ENCODE peak calls at places on chromosomes 5 and 9, in six cellular contexts. L, S, D, G, E and B are unnamed samples.

GRCh38 chr5:52692618-52693017 is 95.1 kb upstream of the ITGA1 start:
- DNase-seq in L (no peak), G (no peak), E (no peak), S (no peak), D (no peak), B (no peak)

GRCh38 chr9:110933350-110934001 is 104.8 kb downstream of the LPAR1 start:
- DNase-seq in S (no peak), E (no peak), D (no peak), L (no peak), G (no peak), B (no peak)

GRCh38 chr5:41610402-41610801 is 100.0 kb upstream of the PLCXD3 start:
- DNase-seq in L (no peak), S (no peak), D (no peak), E (no peak), G (no peak), B (no peak)

GRCh38 chr5:177973066-177973635 is 22.9 kb downstream of the PROP1 start:
- DNase-seq in D (peak; percentile 23), G (no peak), E (no peak), S (no peak), L (no peak), B (no peak)

GRCh38 chr5:155728857-155729683 is 597.9 kb upstream of the SGCD start:
- DNase-seq in G (no peak), S (no peak), L (no peak), E (peak; percentile 3), D (peak; percentile 13), B (no peak)

GRCh38 chr9:116572095-116572748 is 114.9 kb upstream of the TRIM32 start:
- DNase-seq in D (peak; percentile 48), E (peak; percentile 94), L (peak; percentile 82), G (peak; percentile 40), S (peak; percentile 72), B (peak; percentile 87)

GRCh38 chr9:68733021-68733405 is 28.0 kb downstream of the PIP5K1B start:
- DNase-seq in L (no peak), S (no peak), D (no peak), G (no peak), E (no peak), B (no peak)

GRCh38 chr5:109410389-109411174 is 808 bp upstream of the PJA2 start:
- DNase-seq in S (peak; percentile 78), L (peak; percentile 91), E (peak; percentile 86), G (peak; percentile 28), D (peak; percentile 75), B (peak; percentile 86)

GRCh38 chr5:155402927-155403645 is 389.5 kb downstream of the KIF4B start:
- DNase-seq in S (no peak), E (no peak), L (no peak), G (no peak), D (peak; percentile 99), B (no peak)

GRCh38 chr5:149831492-149831891 is 101.4 kb downstream of the PPARGC1B start:
- DNase-seq in L (no peak), D (peak; percentile 79), S (peak; percentile 65), G (no peak), E (no peak), B (no peak)

GRCh38 chr9:130237071-130237470 is 28.5 kb upstream of the HMCN2 start:
- DNase-seq in D (no peak), S (no peak), E (no peak), G (no peak), L (no peak), B (no peak)

GRCh38 chr5:142881727-142882126 is 111.5 kb downstream of the ARHGAP26 start:
- DNase-seq in G (no peak), S (no peak), L (no peak), D (no peak), E (no peak), B (no peak)

GRCh38 chr5:138985256-138985655 is 110.1 kb upstream of the LRRTM2 start:
- DNase-seq in G (no peak), S (no peak), D (no peak), L (no peak), E (no peak), B (no peak)

GRCh38 chr9:124779368-124780059 is 2.6 kb downstream of the OLFML2A start:
- DNase-seq in E (peak; percentile 18), G (no peak), S (peak; percentile 93), L (no peak), D (peak; percentile 90), B (no peak)

GRCh38 chr5:141050622-141051525 is at the start of gene PCDHB1:
- DNase-seq in D (peak; percentile 14), S (no peak), G (no peak), L (no peak), E (peak; percentile 42), B (no peak)

GRCh38 chr5:35230043-35230611 is at the start of gene PRLR:
- DNase-seq in E (peak; percentile 18), D (peak; percentile 23), S (peak; percentile 3), G (no peak), L (peak; percentile 72), B (no peak)

GRCh38 chr9:76373173-76373771 is 21.0 kb downstream of the RFK start:
- DNase-seq in E (no peak), L (peak; percentile 87), S (peak; percentile 35), D (peak; percentile 68), G (no peak), B (no peak)

GRCh38 chr5:137629646-137630045 is 106.2 kb downstream of the KLHL3 start:
- DNase-seq in S (peak; percentile 25), G (no peak), D (peak; percentile 38), L (no peak), E (peak; percentile 76), B (no peak)

GRCh38 chr5:39998518-39998917 is 573.7 kb upstream of the DAB2 start:
- DNase-seq in E (no peak), G (no peak), L (no peak), S (no peak), D (no peak), B (no peak)

GRCh38 chr9:123411636-123412035 is 55.6 kb downstream of the CRB2 start:
- DNase-seq in L (no peak), D (no peak), S (no peak), E (no peak), G (no peak), B (no peak)

GRCh38 chr9:89806371-89807100 is 201.7 kb downstream of the GADD45G start:
- DNase-seq in L (no peak), D (peak; percentile 23), E (no peak), S (peak; percentile 83), G (no peak), B (no peak)

GRCh38 chr5:134406390-134406789 is 5.3 kb downstream of the CDKN2AIPNL start:
- DNase-seq in L (no peak), D (no peak), E (no peak), G (no peak), S (no peak), B (no peak)

GRCh38 chr5:142053434-142054253 is 40.8 kb upstream of the GNPDA1 start:
- DNase-seq in D (peak; percentile 41), E (peak; percentile 13), S (peak; percentile 38), G (no peak), L (no peak), B (no peak)

GRCh38 chr5:124057815-124058231 is 545.8 kb downstream of the CSNK1G3 start:
- DNase-seq in E (no peak), S (no peak), G (no peak), D (no peak), L (no peak), B (no peak)

GRCh38 chr5:92552206-92553160 is 1028.5 kb downstream of the NR2F1-AS1 start:
- DNase-seq in S (peak; percentile 96), G (no peak), E (no peak), L (no peak), D (peak; percentile 93), B (no peak)
- TF ChIP-seq CTCF in S (no peak), G (no peak), E (no peak), L (no peak), D (no peak), B (no peak)

DNA sequence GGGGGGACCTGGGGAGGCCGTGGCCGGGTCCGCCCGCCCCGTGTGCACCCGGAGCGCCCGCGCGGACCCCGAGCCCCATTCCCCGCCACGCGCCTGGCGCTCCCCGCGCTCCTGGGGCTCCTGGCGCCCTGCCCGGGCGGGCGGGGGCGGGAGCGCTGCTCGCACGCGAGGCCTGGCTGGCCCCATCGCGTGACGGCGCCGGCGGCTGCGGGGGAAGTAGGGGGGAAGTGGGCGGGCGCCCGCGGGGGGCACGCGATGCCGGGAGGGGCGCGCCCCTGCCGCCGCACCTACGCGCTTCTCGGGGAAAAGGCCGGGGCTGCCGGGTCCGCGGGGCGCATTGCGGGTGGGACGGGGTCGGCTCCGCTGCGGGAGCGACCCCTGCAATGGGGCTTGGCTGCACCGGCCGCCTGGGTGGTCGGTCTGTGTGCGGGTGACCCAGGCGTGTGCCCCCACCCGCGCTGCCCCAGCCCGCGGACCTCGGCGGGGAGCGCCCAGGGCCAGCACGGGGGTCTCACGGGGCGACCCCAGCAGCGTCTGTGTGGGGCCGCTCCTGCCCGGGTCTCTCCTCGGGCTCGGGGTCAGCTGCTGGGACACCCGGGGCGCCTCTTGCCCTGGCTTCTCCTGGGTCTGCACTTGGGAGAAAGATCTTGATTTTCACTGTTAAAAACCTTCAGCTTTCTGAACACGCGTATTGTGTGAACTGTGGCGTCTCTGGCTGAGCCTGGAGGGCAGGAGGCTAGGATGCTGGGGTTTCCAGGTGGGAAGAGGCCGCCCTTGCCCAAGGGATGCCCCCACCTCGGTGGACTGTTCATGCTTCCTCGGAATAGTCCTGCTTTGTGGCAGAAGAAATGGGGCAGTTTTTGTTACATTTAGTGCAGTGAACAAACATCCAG is 52.4 kb downstream of the AHRR start:
- DNase-seq in D (peak; percentile 20), L (peak; percentile 23), S (no peak), E (peak; percentile 66), G (no peak), B (peak; percentile 40)
- H3K27ac ChIP-seq in D (no peak overlapping the region), L (no peak overlapping the region), S (peak overlapping the region; percentile 87), E (no peak overlapping the region), G (no peak overlapping the region), B (no peak overlapping the region)

DNA sequence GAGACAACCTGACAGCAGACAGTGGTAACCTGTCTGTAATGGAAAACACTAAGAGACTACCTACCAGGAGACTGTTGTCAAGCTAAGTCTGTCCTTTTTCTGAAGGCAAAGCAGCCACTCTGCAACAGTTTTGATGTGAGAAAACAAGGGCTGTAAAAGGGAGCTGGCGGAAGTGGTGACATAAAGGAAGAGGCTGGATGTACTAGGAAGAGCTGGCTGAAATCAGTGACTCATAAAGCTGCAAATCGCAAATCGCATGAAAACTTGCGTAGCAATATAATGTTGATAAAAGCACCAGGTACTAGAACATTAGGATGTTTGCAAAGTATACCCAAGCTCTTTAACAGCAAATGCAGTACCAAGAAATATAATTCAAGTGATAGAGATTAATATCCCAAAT is 1.4 kb downstream of the NSUN2 start:
- DNase-seq in S (no peak), E (no peak), L (no peak), G (no peak), D (no peak), B (no peak)
- H3K4me3 ChIP-seq in S (peak overlapping the region; percentile 71), E (peak overlapping the region; percentile 59), L (peak overlapping the region; percentile 99), G (no peak overlapping the region), D (peak overlapping the region; percentile 91), B (peak overlapping the region; percentile 87)

GRCh38 chr5:133256276-133256675 is 204.5 kb downstream of the HSPA4 start:
- DNase-seq in D (no peak), L (peak; percentile 31), E (no peak), G (no peak), S (no peak), B (no peak)

GRCh38 chr5:133257977-133258376 is 206.2 kb downstream of the HSPA4 start:
- DNase-seq in E (no peak), D (no peak), G (no peak), S (no peak), L (no peak), B (no peak)

GRCh38 chr5:133259199-133259997 is 207.6 kb downstream of the HSPA4 start:
- DNase-seq in D (no peak), G (no peak), E (no peak), S (no peak), L (no peak), B (no peak)

GRCh38 chr5:133261993-133262392 is 210.2 kb downstream of the HSPA4 start:
- DNase-seq in S (no peak), E (peak; percentile 44), L (no peak), D (no peak), G (no peak), B (no peak)

GRCh38 chr5:133260715-133261114 is 208.9 kb downstream of the HSPA4 start:
- DNase-seq in L (no peak), E (no peak), G (no peak), D (no peak), S (no peak), B (no peak)
- TF ChIP-seq CTCF in L (no peak), E (peak; percentile 9), G (no peak), D (no peak), S (peak; percentile 48), B (no peak)